ENCODE peak calls at places on chromosomes 1 and 21, in seven cellular contexts. L is fibroblast of villous mesenchyme, S is foreskin fibroblast, M is PC-3, T is IMR-90, G is glutamatergic neuron, Y is fibroblast of the aortic adventitia. F is an unnamed sample.

GRCh38 chr1:152533327-152533938 is 19.2 kb downstream of the CRCT1 start:
- DNase-seq in G (peak), T (peak), Y (peak), L (peak), M (peak), S (no peak), F (no peak)

GRCh38 chr21:44958471-44959191 is 18.8 kb downstream of the SLX9 start:
- DNase-seq in M (no peak), T (peak), S (peak), G (peak), Y (peak), L (peak), F (peak)

GRCh38 chr1:53047737-53048344 is 14.2 kb upstream of the PODN start:
- DNase-seq in Y (peak), L (peak), S (peak), M (peak), G (no peak), T (peak), F (no peak)

GRCh38 chr1:9613625-9614299 is 25.1 kb downstream of the TMEM201 start:
- DNase-seq in M (no peak), L (no peak), S (no peak), G (no peak), T (no peak), Y (no peak), F (no peak)

GRCh38 chr1:165225650-165226049 is 130.9 kb downstream of the LMX1A start:
- DNase-seq in Y (no peak), T (no peak), L (no peak), G (no peak), S (no peak), M (no peak), F (no peak)

GRCh38 chr1:115983584-115983983 is 7.3 kb downstream of the SLC22A15 start:
- DNase-seq in Y (no peak), L (no peak), M (no peak), G (no peak), T (no peak), S (no peak), F (no peak)

GRCh38 chr21:36494557-36494956 is 14.6 kb upstream of the CLDN14 start:
- DNase-seq in M (no peak), L (no peak), Y (no peak), S (no peak), T (no peak), G (no peak), F (no peak)

GRCh38 chr1:167083066-167083682 is 7.0 kb downstream of the GPA33 start:
- DNase-seq in G (no peak), S (no peak), T (no peak), L (no peak), M (no peak), Y (no peak), F (no peak)

GRCh38 chr21:44801468-44802395 is at the start of gene UBE2G2:
- DNase-seq in T (peak), M (peak), L (peak), G (peak), S (peak), Y (peak), F (peak)

GRCh38 chr1:242005866-242006565 is 7.1 kb upstream of the MAP1LC3C start:
- DNase-seq in L (no peak), Y (peak), G (no peak), T (no peak), S (no peak), M (peak), F (no peak)

DNA sequence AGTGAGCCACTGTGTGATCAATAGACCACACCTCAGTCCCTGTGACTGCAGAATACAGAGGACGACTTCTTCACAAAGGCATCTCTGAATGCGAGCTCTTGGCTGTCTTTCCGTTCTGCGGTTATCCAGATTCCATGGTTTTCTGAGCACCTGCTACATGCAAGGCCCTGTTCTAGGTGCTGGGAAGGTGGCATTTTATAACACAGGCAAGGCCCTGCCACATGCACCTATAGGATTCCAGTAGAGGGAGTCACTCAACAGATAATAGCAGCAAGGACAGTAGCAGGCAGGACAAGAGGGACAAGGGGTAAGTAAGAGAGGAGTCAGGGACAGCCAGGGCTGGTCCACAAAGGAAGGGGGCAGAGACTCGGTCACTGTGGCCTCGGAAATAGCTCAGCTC is 9.0 kb downstream of the URB1 start:
- DNase-seq in Y (no peak), S (no peak), T (no peak), M (peak), L (no peak), G (no peak), F (no peak)
- TF ChIP-seq CTCF in Y (no peak), S (no peak), T (no peak), M (peak), L (no peak), G (no peak), F (no peak)

DNA sequence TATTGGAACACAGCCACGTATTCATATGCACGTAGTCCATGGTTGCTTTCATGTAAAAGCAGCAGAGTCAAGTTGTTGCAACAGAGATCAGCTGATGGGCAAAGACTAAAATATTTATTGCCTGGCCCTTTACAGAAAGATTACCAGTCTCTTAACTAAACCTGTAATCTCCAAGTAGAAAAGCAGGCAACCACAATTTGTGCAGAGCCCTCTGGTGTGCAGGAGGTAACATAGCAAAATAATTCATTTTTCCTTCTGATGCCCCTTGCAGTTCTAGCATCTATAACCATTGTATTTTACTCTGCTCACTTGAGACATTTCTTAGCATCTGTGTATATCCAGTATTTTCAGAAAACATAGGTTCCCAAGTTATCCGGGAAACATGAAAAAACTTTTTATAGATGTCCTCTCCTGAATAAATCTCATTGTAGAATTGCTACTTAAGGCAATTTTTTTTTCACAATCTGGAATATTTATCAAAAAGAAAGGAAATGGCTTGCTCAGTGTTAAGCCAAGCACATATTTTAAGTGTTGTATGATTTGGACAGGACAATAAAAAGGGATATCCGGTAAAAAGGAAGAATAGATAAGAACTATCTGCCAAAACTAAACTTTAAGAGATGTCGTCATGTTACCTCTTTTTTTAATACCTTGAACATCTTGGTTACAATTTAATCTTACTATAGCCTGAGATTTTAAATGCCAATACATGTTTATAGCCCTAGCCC is 430.7 kb downstream of the PLPP3 start:
- DNase-seq in L (peak), M (no peak), Y (peak), T (no peak), S (no peak), G (no peak), F (no peak)
- TF ChIP-seq CTCF in L (peak), M (peak), Y (no peak), T (no peak), S (no peak), G (no peak), F (peak)

GRCh38 chr1:13697738-13698137 is 2.2 kb upstream of the PRDM2 start:
- DNase-seq in L (no peak), S (no peak), T (no peak), Y (no peak), G (no peak), M (peak), F (no peak)
- TF ChIP-seq CTCF in L (peak), S (no peak), T (no peak), Y (peak), G (no peak), M (peak), F (no peak)

DNA sequence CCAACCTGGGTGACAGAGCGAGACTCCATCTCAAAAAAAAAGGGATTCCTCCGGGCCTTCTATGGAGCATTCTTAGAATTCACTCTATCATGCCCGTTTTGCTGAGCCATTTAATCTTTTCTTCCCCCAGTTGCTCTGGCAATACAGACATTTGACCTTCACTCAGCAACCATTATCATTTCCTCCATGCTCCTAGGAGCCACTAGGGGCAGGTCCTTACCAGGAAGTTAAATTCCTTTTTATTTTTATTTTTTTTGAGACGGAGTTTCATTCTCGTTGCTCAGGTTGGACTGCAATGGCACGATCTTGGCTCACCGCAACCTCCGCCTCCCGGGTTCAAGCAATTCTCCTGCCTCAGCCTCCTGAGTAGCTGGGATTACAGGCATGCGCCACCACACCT is 9.7 kb upstream of the CGN start:
- DNase-seq in M (peak), T (no peak), G (no peak), Y (no peak), S (no peak), L (no peak), F (no peak)
- TF ChIP-seq CTCF in M (peak), T (no peak), G (peak), Y (peak), S (no peak), L (peak), F (peak)

GRCh38 chr21:27562303-27562702 is 595.4 kb upstream of the ADAMTS5 start:
- DNase-seq in M (no peak), Y (peak), S (no peak), T (no peak), G (no peak), L (no peak), F (no peak)
- TF ChIP-seq CTCF in M (no peak), Y (no peak), S (no peak), T (no peak), G (no peak), L (no peak), F (no peak)

DNA sequence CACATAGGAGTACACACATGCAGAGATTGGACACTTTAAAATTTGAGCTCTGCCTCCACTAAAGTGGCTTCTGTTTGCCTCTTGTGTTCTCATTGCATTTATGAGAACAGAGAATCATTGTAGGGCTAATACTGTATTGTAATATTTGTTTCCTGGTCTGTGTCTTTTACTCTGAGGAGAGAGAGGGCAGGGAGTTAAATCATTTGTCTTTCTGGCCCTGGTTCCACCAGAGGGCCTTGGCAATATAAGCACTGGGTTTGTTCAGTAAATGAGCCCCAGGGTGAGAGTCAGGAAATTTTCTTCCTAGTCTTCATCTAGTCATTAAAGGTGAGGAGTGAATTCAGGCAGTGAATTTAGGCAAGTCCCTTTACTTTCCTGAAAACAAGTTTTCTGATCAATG is 70.3 kb downstream of the NFIA start:
- DNase-seq in Y (no peak), M (no peak), L (no peak), S (no peak), T (no peak), G (no peak), F (no peak)
- TF ChIP-seq CTCF in Y (no peak), M (no peak), L (no peak), S (no peak), T (no peak), G (no peak), F (no peak)